ENCODE peak calls at places on chromosomes 12 and 14, in nine cellular contexts. One of them, this sample, is unnamed.

GRCh38 chr14:90019824-90020523 is 41.8 kb upstream of the KCNK13 start:
- DNase-seq in type B pancreatic cell: no peak
- DNase-seq in lower lobe of right lung: no peak
- DNase-seq in cardiac muscle cell: no peak
- DNase-seq in spleen: no peak
- DNase-seq in AG09319: no peak
- DNase-seq in transverse colon: no peak
- DNase-seq in mammary epithelial cell: no peak
- DNase-seq in NB4: no peak
- DNase-seq in this sample: no peak

GRCh38 chr12:54631988-54632728 is 2.5 kb downstream of the LACRT start:
- DNase-seq in type B pancreatic cell: no peak
- DNase-seq in cardiac muscle cell: no peak
- DNase-seq in transverse colon: no peak
- DNase-seq in AG09319: no peak
- DNase-seq in lower lobe of right lung: no peak
- DNase-seq in mammary epithelial cell: no peak
- DNase-seq in NB4: no peak
- DNase-seq in spleen: no peak
- DNase-seq in this sample: no peak

GRCh38 chr12:132761032-132761910 is at the start of gene ANKLE2:
- DNase-seq in transverse colon: peak; percentile 50
- DNase-seq in type B pancreatic cell: no peak
- DNase-seq in AG09319: peak; percentile 20
- DNase-seq in mammary epithelial cell: peak; percentile 61
- DNase-seq in NB4: peak; percentile 90
- DNase-seq in cardiac muscle cell: peak; percentile 78
- DNase-seq in lower lobe of right lung: peak; percentile 71
- DNase-seq in spleen: peak; percentile 92
- DNase-seq in this sample: peak; percentile 90

GRCh38 chr14:41476526-41476925 is 130.2 kb upstream of the LRFN5 start:
- DNase-seq in cardiac muscle cell: peak; percentile 7
- DNase-seq in lower lobe of right lung: no peak
- DNase-seq in AG09319: no peak
- DNase-seq in spleen: no peak
- DNase-seq in transverse colon: no peak
- DNase-seq in NB4: no peak
- DNase-seq in type B pancreatic cell: no peak
- DNase-seq in mammary epithelial cell: peak; percentile 58
- DNase-seq in this sample: no peak

GRCh38 chr14:58760121-58760520 is 122.4 kb downstream of the DACT1 start:
- DNase-seq in lower lobe of right lung: no peak
- DNase-seq in NB4: no peak
- DNase-seq in spleen: no peak
- DNase-seq in AG09319: no peak
- DNase-seq in type B pancreatic cell: no peak
- DNase-seq in transverse colon: no peak
- DNase-seq in mammary epithelial cell: no peak
- DNase-seq in cardiac muscle cell: no peak
- DNase-seq in this sample: no peak

GRCh38 chr12:2501464-2502181 is 293.1 kb upstream of the FKBP4 start:
- DNase-seq in transverse colon: no peak
- DNase-seq in type B pancreatic cell: no peak
- DNase-seq in lower lobe of right lung: no peak
- DNase-seq in mammary epithelial cell: no peak
- DNase-seq in spleen: peak; percentile 84
- DNase-seq in cardiac muscle cell: no peak
- DNase-seq in AG09319: no peak
- DNase-seq in NB4: peak; percentile 81
- DNase-seq in this sample: no peak

GRCh38 chr12:58253663-58254062 is 312.3 kb downstream of the ATP23 start:
- DNase-seq in AG09319: no peak
- DNase-seq in cardiac muscle cell: no peak
- DNase-seq in spleen: no peak
- DNase-seq in lower lobe of right lung: no peak
- DNase-seq in NB4: no peak
- DNase-seq in mammary epithelial cell: peak; percentile 70
- DNase-seq in type B pancreatic cell: no peak
- DNase-seq in transverse colon: no peak
- DNase-seq in this sample: no peak

GRCh38 chr14:67665886-67666285 is 8.5 kb downstream of the VTI1B start:
- DNase-seq in transverse colon: no peak
- DNase-seq in AG09319: no peak
- DNase-seq in spleen: no peak
- DNase-seq in mammary epithelial cell: peak; percentile 22
- DNase-seq in NB4: no peak
- DNase-seq in lower lobe of right lung: no peak
- DNase-seq in type B pancreatic cell: no peak
- DNase-seq in cardiac muscle cell: peak; percentile 64
- DNase-seq in this sample: no peak

GRCh38 chr12:112219195-112219594 is 93.8 kb downstream of the TRAFD1 start:
- DNase-seq in lower lobe of right lung: no peak
- DNase-seq in AG09319: no peak
- DNase-seq in spleen: no peak
- DNase-seq in type B pancreatic cell: no peak
- DNase-seq in cardiac muscle cell: no peak
- DNase-seq in NB4: no peak
- DNase-seq in mammary epithelial cell: no peak
- DNase-seq in transverse colon: no peak
- DNase-seq in this sample: no peak

GRCh38 chr14:105042813-105043212 is 21.9 kb upstream of the CDCA4 start:
- DNase-seq in transverse colon: no peak
- DNase-seq in cardiac muscle cell: no peak
- DNase-seq in AG09319: no peak
- DNase-seq in mammary epithelial cell: no peak
- DNase-seq in lower lobe of right lung: peak; percentile 30
- DNase-seq in type B pancreatic cell: no peak
- DNase-seq in spleen: peak; percentile 57
- DNase-seq in NB4: no peak
- DNase-seq in this sample: no peak

GRCh38 chr12:42482086-42482819 is 107.3 kb downstream of the PRICKLE1 start:
- DNase-seq in spleen: no peak
- DNase-seq in cardiac muscle cell: peak; percentile 81
- DNase-seq in mammary epithelial cell: peak; percentile 50
- DNase-seq in NB4: no peak
- DNase-seq in transverse colon: no peak
- DNase-seq in AG09319: no peak
- DNase-seq in type B pancreatic cell: no peak
- DNase-seq in lower lobe of right lung: peak; percentile 81
- DNase-seq in this sample: no peak

GRCh38 chr12:71638499-71638898 is 25.1 kb downstream of the ZFC3H1 start:
- DNase-seq in mammary epithelial cell: no peak
- DNase-seq in NB4: no peak
- DNase-seq in type B pancreatic cell: no peak
- DNase-seq in cardiac muscle cell: no peak
- DNase-seq in transverse colon: no peak
- DNase-seq in AG09319: no peak
- DNase-seq in lower lobe of right lung: no peak
- DNase-seq in spleen: no peak
- DNase-seq in this sample: no peak

GRCh38 chr14:34363733-34364134 is 98.3 kb downstream of the SPTSSA start:
- DNase-seq in AG09319: no peak
- DNase-seq in type B pancreatic cell: no peak
- DNase-seq in NB4: peak; percentile 41
- DNase-seq in cardiac muscle cell: peak; percentile 85
- DNase-seq in mammary epithelial cell: no peak
- DNase-seq in lower lobe of right lung: no peak
- DNase-seq in transverse colon: no peak
- DNase-seq in spleen: no peak
- DNase-seq in this sample: no peak

GRCh38 chr12:111753144-111753881 is 13.4 kb upstream of the ALDH2 start:
- DNase-seq in spleen: peak; percentile 86
- DNase-seq in type B pancreatic cell: no peak
- DNase-seq in mammary epithelial cell: no peak
- DNase-seq in lower lobe of right lung: peak; percentile 75
- DNase-seq in cardiac muscle cell: peak; percentile 82
- DNase-seq in NB4: peak; percentile 85
- DNase-seq in transverse colon: peak; percentile 75
- DNase-seq in AG09319: peak; percentile 61
- DNase-seq in this sample: peak; percentile 67

GRCh38 chr12:72742560-72742959 is 470.4 kb downstream of the TRHDE start:
- DNase-seq in type B pancreatic cell: no peak
- DNase-seq in cardiac muscle cell: no peak
- DNase-seq in NB4: no peak
- DNase-seq in spleen: no peak
- DNase-seq in mammary epithelial cell: no peak
- DNase-seq in transverse colon: no peak
- DNase-seq in lower lobe of right lung: no peak
- DNase-seq in AG09319: no peak
- DNase-seq in this sample: no peak

GRCh38 chr14:72699852-72700257 is 194.0 kb downstream of the DPF3 start:
- DNase-seq in transverse colon: no peak
- DNase-seq in cardiac muscle cell: peak; percentile 87
- DNase-seq in type B pancreatic cell: no peak
- DNase-seq in lower lobe of right lung: peak; percentile 63
- DNase-seq in mammary epithelial cell: peak; percentile 16
- DNase-seq in spleen: no peak
- DNase-seq in NB4: peak; percentile 86
- DNase-seq in AG09319: peak; percentile 95
- DNase-seq in this sample: no peak

GRCh38 chr12:116916714-116917114 is 6.0 kb downstream of the FBXW8 start:
- DNase-seq in cardiac muscle cell: peak; percentile 71
- DNase-seq in spleen: no peak
- DNase-seq in NB4: peak; percentile 95
- DNase-seq in type B pancreatic cell: no peak
- DNase-seq in AG09319: peak; percentile 29
- DNase-seq in transverse colon: peak; percentile 9
- DNase-seq in lower lobe of right lung: peak; percentile 65
- DNase-seq in mammary epithelial cell: peak; percentile 71
- DNase-seq in this sample: peak; percentile 33

GRCh38 chr12:20474443-20474842 is 106.1 kb downstream of the PDE3A start:
- DNase-seq in spleen: no peak
- DNase-seq in type B pancreatic cell: no peak
- DNase-seq in cardiac muscle cell: peak; percentile 73
- DNase-seq in mammary epithelial cell: no peak
- DNase-seq in lower lobe of right lung: no peak
- DNase-seq in AG09319: no peak
- DNase-seq in NB4: no peak
- DNase-seq in transverse colon: no peak
- DNase-seq in this sample: no peak

GRCh38 chr14:90780519-90780918 is 35.7 kb downstream of the TTC7B start:
- DNase-seq in transverse colon: no peak
- DNase-seq in lower lobe of right lung: no peak
- DNase-seq in mammary epithelial cell: no peak
- DNase-seq in type B pancreatic cell: no peak
- DNase-seq in NB4: no peak
- DNase-seq in cardiac muscle cell: no peak
- DNase-seq in AG09319: no peak
- DNase-seq in spleen: peak; percentile 51
- DNase-seq in this sample: no peak

GRCh38 chr12:112924986-112925385 is 13.3 kb upstream of the OAS3 start:
- DNase-seq in transverse colon: no peak
- DNase-seq in cardiac muscle cell: no peak
- DNase-seq in type B pancreatic cell: no peak
- DNase-seq in lower lobe of right lung: no peak
- DNase-seq in spleen: no peak
- DNase-seq in AG09319: no peak
- DNase-seq in NB4: no peak
- DNase-seq in mammary epithelial cell: no peak
- DNase-seq in this sample: no peak

GRCh38 chr14:59130472-59130871 is 58.0 kb upstream of the DAAM1 start:
- DNase-seq in transverse colon: no peak
- DNase-seq in NB4: no peak
- DNase-seq in mammary epithelial cell: no peak
- DNase-seq in lower lobe of right lung: no peak
- DNase-seq in type B pancreatic cell: no peak
- DNase-seq in AG09319: no peak
- DNase-seq in spleen: no peak
- DNase-seq in cardiac muscle cell: peak; percentile 14
- DNase-seq in this sample: no peak

GRCh38 chr12:52279683-52280318 is 5.4 kb downstream of the KRT86 start:
- DNase-seq in AG09319: no peak
- DNase-seq in NB4: no peak
- DNase-seq in lower lobe of right lung: no peak
- DNase-seq in transverse colon: no peak
- DNase-seq in spleen: peak; percentile 27
- DNase-seq in type B pancreatic cell: peak; percentile 50
- DNase-seq in cardiac muscle cell: peak; percentile 9
- DNase-seq in mammary epithelial cell: no peak
- DNase-seq in this sample: no peak

GRCh38 chr12:76346798-76347420 is 1.3 kb downstream of the BBS10 start:
- DNase-seq in type B pancreatic cell: no peak
- DNase-seq in cardiac muscle cell: peak; percentile 80
- DNase-seq in lower lobe of right lung: no peak
- DNase-seq in transverse colon: no peak
- DNase-seq in NB4: peak; percentile 69
- DNase-seq in mammary epithelial cell: peak; percentile 55
- DNase-seq in AG09319: peak; percentile 41
- DNase-seq in spleen: no peak
- DNase-seq in this sample: peak; percentile 24
- TF ChIP-seq CTCF in type B pancreatic cell: peak; percentile 47
- TF ChIP-seq CTCF in cardiac muscle cell: peak; percentile 57
- TF ChIP-seq CTCF in lower lobe of right lung: peak; percentile 35
- TF ChIP-seq CTCF in transverse colon: no peak
- TF ChIP-seq CTCF in NB4: no peak
- TF ChIP-seq CTCF in mammary epithelial cell: peak; percentile 49
- TF ChIP-seq CTCF in AG09319: peak; percentile 59
- TF ChIP-seq CTCF in spleen: no peak
- TF ChIP-seq CTCF in this sample: peak; percentile 34

GRCh38 chr12:81257952-81258551 is 180.2 kb downstream of the ACSS3 start:
- DNase-seq in AG09319: peak; percentile 20
- DNase-seq in cardiac muscle cell: peak; percentile 67
- DNase-seq in mammary epithelial cell: peak; percentile 26
- DNase-seq in spleen: no peak
- DNase-seq in lower lobe of right lung: no peak
- DNase-seq in transverse colon: no peak
- DNase-seq in NB4: peak; percentile 50
- DNase-seq in type B pancreatic cell: no peak
- DNase-seq in this sample: no peak
- TF ChIP-seq CTCF in AG09319: peak; percentile 54
- TF ChIP-seq CTCF in cardiac muscle cell: peak; percentile 61
- TF ChIP-seq CTCF in mammary epithelial cell: peak; percentile 43
- TF ChIP-seq CTCF in spleen: no peak
- TF ChIP-seq CTCF in lower lobe of right lung: peak; percentile 26
- TF ChIP-seq CTCF in transverse colon: peak; percentile 40
- TF ChIP-seq CTCF in NB4: peak; percentile 32
- TF ChIP-seq CTCF in type B pancreatic cell: peak; percentile 81
- TF ChIP-seq CTCF in this sample: no peak

DNA sequence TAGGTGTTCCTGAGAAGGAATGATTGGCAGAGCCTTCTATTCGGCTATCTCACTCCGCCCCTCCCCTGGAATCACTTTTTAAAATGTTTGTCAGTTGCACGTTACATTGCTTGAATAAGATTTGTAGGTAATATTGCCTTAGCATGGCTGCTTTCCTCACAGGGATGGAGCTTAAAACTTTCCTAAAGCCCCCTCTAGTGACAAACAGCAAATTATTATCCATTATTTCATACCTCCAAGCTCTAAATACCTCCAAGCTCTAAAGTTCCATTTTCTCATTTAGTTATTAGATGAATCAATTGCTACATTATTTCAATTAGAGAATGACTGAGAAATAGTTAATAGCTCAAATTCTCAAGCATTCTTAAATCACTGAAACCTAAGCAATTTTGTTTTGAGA is 5.1 kb upstream of the SPATA7 start:
- DNase-seq in lower lobe of right lung: no peak
- DNase-seq in NB4: peak; percentile 4
- DNase-seq in spleen: no peak
- DNase-seq in transverse colon: no peak
- DNase-seq in cardiac muscle cell: peak; percentile 47
- DNase-seq in mammary epithelial cell: no peak
- DNase-seq in type B pancreatic cell: no peak
- DNase-seq in AG09319: no peak
- DNase-seq in this sample: peak; percentile 12
- TF ChIP-seq CTCF in lower lobe of right lung: no peak
- TF ChIP-seq CTCF in NB4: no peak
- TF ChIP-seq CTCF in spleen: no peak
- TF ChIP-seq CTCF in transverse colon: no peak
- TF ChIP-seq CTCF in cardiac muscle cell: peak; percentile 38
- TF ChIP-seq CTCF in mammary epithelial cell: no peak
- TF ChIP-seq CTCF in type B pancreatic cell: peak; percentile 44
- TF ChIP-seq CTCF in AG09319: peak; percentile 19
- TF ChIP-seq CTCF in this sample: no peak

GRCh38 chr14:74207943-74208342 is 31.3 kb upstream of the VSX2 start:
- DNase-seq in cardiac muscle cell: no peak
- DNase-seq in NB4: peak; percentile 15
- DNase-seq in AG09319: no peak
- DNase-seq in spleen: no peak
- DNase-seq in mammary epithelial cell: peak; percentile 3
- DNase-seq in type B pancreatic cell: no peak
- DNase-seq in lower lobe of right lung: no peak
- DNase-seq in transverse colon: no peak
- DNase-seq in this sample: no peak
- TF ChIP-seq CTCF in cardiac muscle cell: peak; percentile 3
- TF ChIP-seq CTCF in NB4: peak; percentile 25
- TF ChIP-seq CTCF in AG09319: no peak
- TF ChIP-seq CTCF in spleen: no peak
- TF ChIP-seq CTCF in mammary epithelial cell: peak; percentile 8
- TF ChIP-seq CTCF in type B pancreatic cell: peak; percentile 21
- TF ChIP-seq CTCF in lower lobe of right lung: no peak
- TF ChIP-seq CTCF in transverse colon: no peak
- TF ChIP-seq CTCF in this sample: no peak

This sample was measured in GM20000.